ENCODE peak calls at places on chromosomes 1 and 21, in eight cellular contexts. Q is HCEC 1CT; T is progenitor cell of endocrine pancreas; H is activated naive CD8-positive, alpha-beta T cell treated with anti-CD3 and anti-CD28 coated beads, Interleukin-2, amount 50 U/mL, for 16 hours; C is osteoblast; X is left colon; V is stimulated activated CD4-positive, alpha-beta T cell treated with anti-CD3 and anti-CD28 coated beads, TNF-alpha, amount 100 ng/mL, for 4 hours; E is heart right ventricle. F is an unnamed sample.

GRCh38 chr1:214551052-214551435 is 358 bp downstream of the PTPN14 start:
- DNase-seq in Q (peak; percentile 65), T (peak; percentile 57), H (no peak), C (peak; percentile 92), X (peak; percentile 59), V (no peak), E (peak; percentile 69), F (no peak)

GRCh38 chr1:197958861-197959260 is 41.7 kb downstream of the LHX9 start:
- DNase-seq in Q (no peak), T (no peak), H (no peak), C (no peak), X (no peak), V (no peak), E (no peak), F (no peak)

GRCh38 chr1:14304381-14304865 is 294.1 kb upstream of the KAZN start:
- DNase-seq in Q (no peak), T (no peak), H (no peak), C (no peak), X (no peak), V (no peak), E (no peak), F (peak; percentile 60)

GRCh38 chr1:36638268-36638667 is 155.6 kb upstream of the CSF3R start:
- DNase-seq in Q (peak; percentile 2), T (no peak), H (no peak), C (peak; percentile 83), X (no peak), V (no peak), E (no peak), F (peak; percentile 43)

GRCh38 chr1:117587479-117588356 is 18.1 kb upstream of the TENT5C start:
- DNase-seq in Q (no peak), T (no peak), H (no peak), C (peak; percentile 30), X (no peak), V (no peak), E (no peak), F (no peak)

GRCh38 chr1:67851800-67852199 is 18.5 kb upstream of the GNG12 start:
- DNase-seq in Q (no peak), T (no peak), H (no peak), C (no peak), X (no peak), V (no peak), E (no peak), F (no peak)

GRCh38 chr1:81458186-81458585 is 342.5 kb upstream of the ADGRL2 start:
- DNase-seq in Q (no peak), T (no peak), H (no peak), C (peak; percentile 39), X (no peak), V (no peak), E (no peak), F (no peak)

GRCh38 chr21:27291006-27291405 is 324.1 kb upstream of the ADAMTS5 start:
- DNase-seq in Q (peak; percentile 26), T (no peak), H (no peak), C (no peak), X (no peak), V (no peak), E (no peak), F (no peak)

GRCh38 chr1:197320991-197321531 is 53.0 kb downstream of the CRB1 start:
- DNase-seq in Q (peak; percentile 24), T (no peak), H (no peak), C (peak; percentile 71), X (no peak), V (no peak), E (no peak), F (peak; percentile 92)